ENCODE peak calls at places on chromosomes 12 and 14, in eight cellular contexts. Z is kidney glomerular epithelial cell; M is myocyte; Q is cardiac muscle cell; G is stimulated activated CD4-positive, alpha-beta T cell treated with anti-CD3 and anti-CD28 coated beads, Interleukin-12 subunit alpha, Interleukin-12 subunit beta, amount 100 ng/mL, for 4 hours; P is mammary epithelial cell; O is right cardiac atrium; V is H7. U is an unnamed sample.

GRCh38 chr14:81062816-81063215 is 107.4 kb downstream of the TSHR start:
- DNase-seq in V (peak), Q (peak), Z (no peak), P (peak), G (no peak), O (no peak), M (peak), U (no peak)

GRCh38 chr14:44941591-44941990 is 20.2 kb downstream of the KLHL28 start:
- DNase-seq in Q (no peak), G (no peak), Z (no peak), O (no peak), P (no peak), M (no peak), V (no peak), U (no peak)

GRCh38 chr12:2574536-2574935 is 220.2 kb upstream of the FKBP4 start:
- DNase-seq in Q (no peak), Z (no peak), O (no peak), M (no peak), V (no peak), G (no peak), P (no peak), U (no peak)

GRCh38 chr12:80598004-80598606 is 109.3 kb upstream of the MYF6 start:
- DNase-seq in G (no peak), Z (peak), M (peak), P (peak), V (no peak), Q (peak), O (no peak), U (no peak)

GRCh38 chr12:113912761-113913295 is 53.3 kb downstream of the RBM19 start:
- DNase-seq in Q (peak), V (peak), M (peak), Z (peak), O (peak), P (peak), G (peak), U (peak)

GRCh38 chr12:46963977-46964376 is 115.4 kb upstream of the PCED1B start:
- DNase-seq in P (peak), Q (peak), O (no peak), Z (peak), V (no peak), G (no peak), M (peak), U (no peak)

GRCh38 chr14:103393078-103393477 is 7.9 kb downstream of the MARK3 start:
- DNase-seq in Z (no peak), P (no peak), G (no peak), Q (no peak), V (no peak), O (no peak), M (no peak), U (no peak)

GRCh38 chr14:29548948-29549370 is 378.7 kb downstream of the PRKD1 start:
- DNase-seq in Q (peak), G (no peak), Z (peak), P (peak), M (peak), V (peak), O (no peak), U (peak)

GRCh38 chr14:105055736-105056302 is 9.4 kb downstream of the GPR132 start:
- DNase-seq in G (no peak), Q (no peak), V (peak), M (no peak), O (peak), Z (no peak), P (no peak), U (no peak)

GRCh38 chr14:98786456-98786855 is 485.5 kb downstream of the BCL11B start:
- DNase-seq in O (no peak), P (no peak), G (no peak), M (no peak), Z (no peak), Q (no peak), V (no peak), U (no peak)

GRCh38 chr14:88621090-88621489 is 58.3 kb downstream of the ZC3H14 start:
- DNase-seq in Q (no peak), O (no peak), M (peak), G (no peak), P (no peak), Z (no peak), V (no peak), U (no peak)

GRCh38 chr12:111446044-111446581 is 40.4 kb downstream of the SH2B3 start:
- DNase-seq in V (peak), P (no peak), G (no peak), Q (no peak), Z (no peak), O (no peak), M (peak), U (peak)

GRCh38 chr12:56212360-56212759 is 9.4 kb downstream of the RNF41 start:
- DNase-seq in Q (no peak), P (no peak), M (no peak), V (no peak), O (no peak), Z (no peak), G (no peak), U (no peak)

GRCh38 chr12:27463826-27464554 is 17.5 kb downstream of the SMCO2 start:
- DNase-seq in G (no peak), V (no peak), O (peak), P (no peak), Q (no peak), Z (no peak), M (peak), U (no peak)

GRCh38 chr12:118402251-118402650 is 25.9 kb downstream of the SUDS3 start:
- DNase-seq in P (peak), V (no peak), G (no peak), M (peak), Z (peak), Q (no peak), O (no peak), U (no peak)

U was measured in cerebellum.